ENCODE peak calls at places on chromosomes 7 and 10, in ten cellular contexts. T is fibroblast of mammary gland, S is BE2C, U is heart right ventricle, B is spleen, X is A549, O is body of pancreas, A is thyroid gland, Y is breast epithelium, K is fibroblast of the aortic adventitia. G is an unnamed sample.

GRCh38 chr7:13879994-13880686 is 109.3 kb downstream of the ETV1 start:
- DNase-seq in B (no peak), X (no peak), T (peak), O (no peak), A (no peak), Y (no peak), S (no peak), K (peak), U (no peak), G (no peak)

GRCh38 chr10:7274293-7274692 is 136.5 kb downstream of the SFMBT2 start:
- DNase-seq in B (no peak), A (no peak), X (no peak), U (no peak), O (no peak), K (no peak), Y (no peak), T (no peak), S (no peak), G (no peak)

GRCh38 chr7:154906201-154906600 is 96.7 kb downstream of the PAXIP1 start:
- DNase-seq in S (no peak), T (no peak), B (peak), Y (peak), A (no peak), X (no peak), U (no peak), K (no peak), O (no peak), G (no peak)

GRCh38 chr10:89480047-89480446 is 55.3 kb downstream of the SLC16A12 start:
- DNase-seq in Y (no peak), K (peak), U (no peak), T (peak), B (no peak), A (peak), O (peak), S (no peak), X (no peak), G (no peak)

GRCh38 chr10:2284071-2284470 is 546.7 kb upstream of the ADARB2 start:
- DNase-seq in A (no peak), B (no peak), X (no peak), U (no peak), S (no peak), O (no peak), Y (no peak), T (no peak), K (no peak), G (no peak)

GRCh38 chr7:134368851-134369533 is 52.3 kb upstream of the SLC35B4 start:
- DNase-seq in O (peak), B (no peak), A (no peak), X (peak), U (no peak), K (peak), S (peak), T (peak), Y (no peak), G (no peak)

GRCh38 chr10:48667960-48668541 is 16.6 kb upstream of the WDFY4 start:
- DNase-seq in T (no peak), B (peak), X (no peak), A (no peak), S (no peak), K (no peak), O (no peak), U (no peak), Y (no peak), G (peak)

GRCh38 chr7:146216371-146217041 is 99.9 kb downstream of the CNTNAP2 start:
- DNase-seq in T (no peak), B (no peak), O (no peak), U (no peak), A (no peak), K (no peak), S (no peak), Y (no peak), X (no peak), G (no peak)

GRCh38 chr7:47771301-47771989 is 176.8 kb downstream of the PKD1L1 start:
- DNase-seq in O (no peak), Y (no peak), S (no peak), B (no peak), U (no peak), T (no peak), X (peak), K (peak), A (peak), G (no peak)

GRCh38 chr10:35398355-35398754 is 62.0 kb downstream of the CCNY start:
- DNase-seq in Y (no peak), S (no peak), K (peak), U (no peak), A (no peak), T (peak), B (no peak), O (no peak), X (no peak), G (no peak)

GRCh38 chr10:28686835-28687682 is 9.7 kb downstream of the BAMBI start:
- DNase-seq in O (no peak), X (no peak), K (peak), S (no peak), B (no peak), Y (no peak), U (no peak), A (no peak), T (no peak), G (no peak)

GRCh38 chr10:28690545-28690944 is 13.2 kb downstream of the BAMBI start:
- DNase-seq in K (no peak), S (no peak), U (no peak), X (no peak), O (no peak), B (no peak), T (no peak), A (no peak), Y (no peak), G (no peak)

GRCh38 chr10:28685717-28686116 is 8.4 kb downstream of the BAMBI start:
- DNase-seq in B (no peak), Y (no peak), K (no peak), U (no peak), X (no peak), A (no peak), O (no peak), T (no peak), S (no peak), G (no peak)

GRCh38 chr10:28684986-28685580 is 7.8 kb downstream of the BAMBI start:
- DNase-seq in B (no peak), U (no peak), K (no peak), A (no peak), T (no peak), S (no peak), X (peak), Y (no peak), O (no peak), G (no peak)

DNA sequence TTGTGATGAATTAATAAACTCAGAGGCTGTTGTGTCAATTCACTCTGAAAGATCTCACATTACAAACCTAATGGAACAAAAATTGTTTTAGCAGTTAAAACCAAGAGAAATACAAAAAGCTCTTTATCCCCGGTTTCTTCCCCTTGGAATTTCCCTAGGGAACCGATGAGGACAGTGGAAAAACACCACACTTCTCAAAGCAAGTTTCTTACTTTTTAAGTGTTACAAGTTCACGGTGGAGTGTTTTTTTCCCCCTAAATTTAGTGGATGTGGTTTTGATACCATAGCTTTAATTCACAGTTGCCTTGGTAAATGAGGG is 10.3 kb downstream of the BAMBI start:
- DNase-seq in U (no peak), B (no peak), A (no peak), K (no peak), O (no peak), T (no peak), Y (no peak), S (no peak), X (no peak), G (no peak)
- H3K4me3 ChIP-seq in U (no peak), B (no peak), A (no peak), K (no peak), O (no peak), T (no peak), Y (no peak), S (no peak), X (no peak), G (no peak)

DNA sequence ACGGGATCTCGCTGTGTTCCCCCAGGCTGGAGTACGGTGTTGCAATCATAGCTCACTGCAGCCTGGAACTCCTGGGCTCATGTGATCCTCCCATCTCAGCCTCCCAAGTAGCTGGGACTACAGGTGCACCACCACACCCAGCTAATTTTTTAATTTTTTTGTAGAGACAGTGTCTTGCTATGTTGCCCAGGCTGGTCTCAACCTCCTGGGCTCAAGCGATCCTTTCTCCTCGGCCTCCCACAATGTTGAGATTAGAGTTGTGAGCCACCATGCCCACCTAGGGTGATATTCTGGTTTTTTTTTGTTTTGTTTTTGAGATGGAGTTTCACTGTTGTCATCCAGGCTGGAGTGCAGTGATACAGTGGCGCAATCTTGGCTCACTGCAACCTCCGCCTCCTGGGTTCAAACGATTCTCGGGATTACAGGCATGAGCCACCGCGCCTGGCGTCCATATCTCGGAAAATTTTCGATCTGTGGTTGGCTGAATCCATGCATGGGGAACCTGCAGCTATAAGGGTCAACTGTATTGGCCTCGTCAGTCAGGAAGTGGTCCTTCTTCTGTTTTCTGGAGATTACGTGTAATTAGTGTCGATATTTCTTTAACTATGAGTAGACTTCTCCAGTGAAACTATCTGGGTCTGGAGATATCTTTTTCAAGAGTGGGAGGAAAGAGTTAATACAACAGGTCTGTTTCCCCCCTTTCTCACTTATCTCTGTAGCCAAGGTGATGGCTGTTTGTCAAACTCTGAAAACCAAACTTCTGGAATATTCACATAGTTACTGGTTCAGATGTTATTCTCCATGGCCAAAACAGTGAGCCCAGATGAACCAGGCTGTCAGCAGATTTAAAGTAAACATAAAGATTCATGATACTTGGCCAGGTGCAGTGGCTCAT is 21.0 kb upstream of the FIS1 start:
- DNase-seq in K (no peak), O (no peak), X (no peak), Y (no peak), A (no peak), T (no peak), U (no peak), B (no peak), S (no peak), G (no peak)
- TF ChIP-seq CTCF in K (no peak), O (no peak), X (no peak), Y (no peak), A (no peak), T (no peak), U (no peak), B (no peak), S (no peak), G (no peak)

GRCh38 chr7:100504887-100505611 is 21.3 kb downstream of the NYAP1 start:
- DNase-seq in S (no peak), B (no peak), X (no peak), A (no peak), K (no peak), U (no peak), T (no peak), Y (no peak), O (no peak), G (no peak)
- H3K4me3 ChIP-seq in S (no peak), B (no peak), X (no peak), A (no peak), K (no peak), U (no peak), T (no peak), Y (no peak), O (no peak), G (no peak)

GRCh38 chr7:31735991-31736982 is 49.3 kb downstream of the PPP1R17 start:
- DNase-seq in U (peak), Y (peak), B (no peak), X (peak), K (peak), S (peak), A (peak), T (peak), O (peak), G (no peak)
- TF ChIP-seq CTCF in U (peak), Y (peak), B (peak), X (peak), K (peak), S (peak), A (peak), T (peak), O (peak), G (peak)

GRCh38 chr7:150988230-150989226 is 2.3 kb upstream of the NOS3 start:
- DNase-seq in T (no peak), K (no peak), S (peak), O (no peak), A (peak), U (peak), B (peak), Y (no peak), X (peak), G (no peak)
- H3K4me3 ChIP-seq in T (no peak), K (no peak), S (peak), O (no peak), A (no peak), U (peak), B (no peak), Y (peak), X (no peak), G (no peak)

GRCh38 chr10:43846187-43846680 is 197.6 kb upstream of the ZNF32 start:
- DNase-seq in B (no peak), X (no peak), A (no peak), U (peak), T (peak), Y (no peak), S (no peak), K (peak), O (no peak), G (no peak)
- TF ChIP-seq CTCF in B (no peak), X (no peak), A (no peak), U (no peak), T (peak), Y (no peak), S (no peak), K (peak), O (no peak), G (no peak)

GRCh38 chr10:44309939-44310761 is 74.7 kb downstream of the CXCL12 start:
- DNase-seq in S (no peak), U (no peak), T (no peak), A (no peak), K (no peak), O (no peak), Y (no peak), B (no peak), X (no peak), G (no peak)

GRCh38 chr10:44308935-44309334 is 76.0 kb downstream of the CXCL12 start:
- DNase-seq in X (no peak), O (no peak), A (no peak), T (no peak), B (no peak), K (no peak), U (no peak), Y (no peak), S (no peak), G (no peak)

GRCh38 chr10:44311563-44311905 is 73.4 kb downstream of the CXCL12 start:
- DNase-seq in Y (no peak), K (no peak), B (no peak), O (no peak), S (no peak), T (no peak), U (no peak), X (no peak), A (no peak), G (no peak)

GRCh38 chr10:44312401-44312800 is 72.5 kb downstream of the CXCL12 start:
- DNase-seq in B (no peak), Y (no peak), X (no peak), K (no peak), U (no peak), A (peak), S (no peak), T (no peak), O (no peak), G (no peak)

DNA sequence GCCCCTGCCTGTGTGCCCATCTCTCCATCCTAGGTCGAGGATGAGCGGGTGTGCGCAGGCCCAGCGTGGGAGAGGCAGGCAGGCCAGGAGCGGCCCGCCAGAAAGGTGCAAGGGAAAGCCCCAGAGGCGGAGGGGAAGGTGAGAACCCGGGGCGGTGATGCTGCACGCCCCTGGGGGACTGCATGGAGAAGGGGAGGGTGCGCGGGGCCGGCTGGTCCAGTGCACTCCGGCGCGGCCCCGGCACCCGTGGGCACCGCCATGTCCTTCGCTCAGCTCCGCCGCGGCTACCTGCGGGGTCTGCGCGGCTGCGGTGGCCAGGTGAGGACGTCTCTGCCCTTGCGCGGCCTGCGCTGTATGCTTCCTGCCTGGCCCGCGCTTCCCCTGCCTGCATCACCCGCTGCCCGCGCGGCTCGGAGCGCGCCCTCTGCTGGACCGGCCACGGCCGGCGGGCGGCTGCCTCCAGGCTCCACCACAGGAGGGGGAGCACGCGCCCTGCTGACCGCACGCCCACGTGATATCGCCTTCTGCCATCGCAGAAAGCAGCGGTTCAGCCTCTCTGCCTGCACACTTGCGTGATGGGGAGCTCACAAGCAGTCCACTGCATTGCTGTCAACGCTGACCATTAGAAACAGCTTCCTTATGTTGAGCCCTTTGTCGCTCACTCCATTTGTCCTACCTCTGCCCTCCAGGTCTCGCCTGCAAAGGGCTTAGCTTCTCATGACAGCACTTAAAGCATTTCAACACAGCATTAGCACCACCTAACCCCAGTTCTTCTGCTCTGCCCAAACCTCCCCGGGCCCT is 73.9 kb downstream of the CXCL12 start:
- DNase-seq in U (peak), A (peak), Y (peak), X (peak), K (peak), O (peak), S (peak), B (peak), T (peak), G (peak)
- H3K4me3 ChIP-seq in U (peak), A (no peak), Y (peak), X (no peak), K (peak), O (no peak), S (no peak), B (no peak), T (no peak), G (peak)

GRCh38 chr7:98051118-98051744 is 55.4 kb upstream of the LMTK2 start:
- DNase-seq in O (peak), S (no peak), A (no peak), X (no peak), K (no peak), T (no peak), Y (no peak), U (no peak), B (no peak), G (peak)
- TF ChIP-seq CTCF in O (no peak), S (no peak), A (no peak), X (no peak), K (no peak), T (no peak), Y (no peak), U (no peak), B (no peak), G (no peak)

GRCh38 chr7:27992092-27992491 is 188.5 kb downstream of the JAZF1 start:
- DNase-seq in S (no peak), A (no peak), Y (no peak), X (no peak), T (peak), B (no peak), U (no peak), O (no peak), K (peak), G (no peak)

GRCh38 chr7:27996141-27996540 is 184.5 kb downstream of the JAZF1 start:
- DNase-seq in S (no peak), A (no peak), B (no peak), K (no peak), T (no peak), Y (no peak), X (no peak), U (no peak), O (no peak), G (no peak)

GRCh38 chr7:27995228-27995627 is 185.4 kb downstream of the JAZF1 start:
- DNase-seq in Y (no peak), T (no peak), U (no peak), X (no peak), B (no peak), S (no peak), K (no peak), O (no peak), A (no peak), G (no peak)

GRCh38 chr7:27992755-27993478 is 187.7 kb downstream of the JAZF1 start:
- DNase-seq in B (no peak), X (no peak), T (no peak), S (no peak), Y (no peak), O (no peak), A (peak), U (no peak), K (no peak), G (no peak)

DNA sequence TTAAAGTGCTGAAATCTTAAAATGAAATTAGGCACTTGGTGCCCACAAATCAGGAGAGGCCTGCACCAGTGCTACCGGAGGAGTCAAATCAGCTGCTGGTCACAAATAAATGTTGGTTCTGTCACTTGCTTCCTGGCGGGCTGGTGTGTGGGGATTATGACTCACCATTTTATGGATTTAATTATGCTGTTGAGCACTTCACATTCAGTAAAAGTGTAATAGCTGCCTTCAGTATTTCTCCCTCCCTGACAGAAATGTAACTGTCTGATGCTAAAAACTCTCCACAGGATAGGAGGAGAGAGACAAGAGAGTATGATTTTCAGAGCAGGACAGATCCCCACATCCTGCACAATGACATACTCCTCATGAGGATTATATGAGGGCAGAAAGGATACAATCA is 186.0 kb downstream of the JAZF1 start:
- DNase-seq in U (no peak), S (peak), T (peak), Y (no peak), B (no peak), X (no peak), K (peak), A (no peak), O (no peak), G (no peak)
- H3K4me3 ChIP-seq in U (no peak), S (no peak), T (no peak), Y (no peak), B (no peak), X (no peak), K (no peak), A (no peak), O (no peak), G (no peak)